ENCODE peak calls at places on chromosome 14, in six cellular contexts. T is GM23248, O is OCI-LY7, W is MM.1S, A is PC-3, K is PC-9. P is an unnamed sample.
A peak's percentile ranks its signal among the peaks of the same experiment; 100 is the strongest.

GRCh38 chr14:64610049-64610746 is 60.4 kb downstream of the PPP1R36 start:
- DNase-seq in T (no peak), O (no peak), W (no peak), A (no peak), K (no peak), P (no peak)

GRCh38 chr14:64830961-64831360 is 48.7 kb downstream of the SPTB start:
- DNase-seq in T (no peak), O (no peak), W (no peak), A (no peak), K (no peak), P (no peak)

GRCh38 chr14:33848706-33849454 is 102.0 kb downstream of the EGLN3 start:
- DNase-seq in T (peak; percentile 69), O (peak; percentile 7), W (no peak), A (peak; percentile 91), K (peak; percentile 77), P (peak; percentile 74)

GRCh38 chr14:49972840-49973239 is 80.0 kb downstream of the ARF6 start:
- DNase-seq in T (peak; percentile 96), O (no peak), W (peak; percentile 16), A (peak; percentile 97), K (peak; percentile 78), P (peak; percentile 82)

GRCh38 chr14:57847096-57847495 is 18.8 kb downstream of the SLC35F4 start:
- DNase-seq in T (peak; percentile 75), O (no peak), W (no peak), A (no peak), K (no peak), P (no peak)

GRCh38 chr14:92706386-92706785 is 42.0 kb downstream of the LGMN start:
- DNase-seq in T (no peak), O (no peak), W (no peak), A (no peak), K (no peak), P (no peak)

GRCh38 chr14:61003571-61003970 is 22.5 kb downstream of the SLC38A6 start:
- DNase-seq in T (peak; percentile 71), O (no peak), W (no peak), A (no peak), K (no peak), P (no peak)

GRCh38 chr14:75010472-75010871 is 7.8 kb downstream of the EIF2B2 start:
- DNase-seq in T (peak; percentile 51), O (no peak), W (no peak), A (no peak), K (no peak), P (no peak)

GRCh38 chr14:104818714-104819161 is 17.8 kb downstream of the ZBTB42 start:
- DNase-seq in T (no peak), O (no peak), W (no peak), A (no peak), K (no peak), P (no peak)

GRCh38 chr14:21408152-21408551 is 24.3 kb upstream of the SUPT16H start:
- DNase-seq in T (peak; percentile 83), O (no peak), W (no peak), A (peak; percentile 69), K (no peak), P (no peak)

GRCh38 chr14:52363969-52364368 is 49.9 kb downstream of the PTGER2 start:
- DNase-seq in T (no peak), O (no peak), W (no peak), A (no peak), K (no peak), P (no peak)

DNA sequence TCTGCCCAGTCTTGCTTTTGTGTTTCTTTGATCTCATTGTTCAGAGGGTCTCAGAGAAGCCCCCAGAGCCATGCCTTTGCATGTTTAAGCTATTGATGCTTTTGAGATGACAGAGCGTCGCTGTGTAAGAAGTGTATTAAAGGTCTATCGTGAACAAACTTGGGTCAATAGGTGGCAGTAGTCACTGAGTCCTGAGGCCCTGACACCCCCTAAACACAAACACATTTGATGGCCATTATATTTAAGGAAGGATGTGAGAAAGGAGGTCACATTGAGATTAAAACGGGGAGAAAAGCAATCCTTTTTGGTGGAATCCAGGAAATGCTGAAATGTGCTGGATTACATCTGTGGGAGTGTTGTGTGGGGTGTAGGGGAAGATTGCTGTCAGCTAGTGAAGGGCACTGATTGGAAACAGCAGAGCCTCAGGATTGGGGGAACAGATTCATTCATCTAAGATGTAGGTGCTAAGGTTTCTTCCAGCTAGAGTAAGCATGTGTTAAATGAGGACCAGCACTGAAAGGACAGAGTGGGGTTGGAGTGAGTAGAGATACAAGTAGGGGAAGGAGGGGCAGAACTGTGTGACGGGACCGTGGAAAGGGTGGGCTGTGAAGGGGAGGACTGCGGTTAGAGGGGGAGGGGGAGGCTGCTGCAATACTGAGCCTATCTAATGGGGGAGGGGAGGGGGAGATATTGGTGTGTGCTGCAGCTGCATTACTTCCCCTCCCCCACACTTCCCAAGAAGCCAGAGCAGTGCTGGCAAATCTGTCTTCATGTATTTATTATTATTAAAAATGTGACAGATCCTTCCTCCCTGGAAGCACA is 12.7 kb downstream of the NGDN start:
- DNase-seq in T (no peak), O (no peak), W (no peak), A (no peak), K (no peak), P (peak; percentile 49)
- H3K4me1 ChIP-seq in T (no peaks in the 10 kb centered on the region), O (peaks cover 6% of the 10 kb centered on the region), W (no peaks in the 10 kb centered on the region), A (no peaks in the 10 kb centered on the region), K (no peaks in the 10 kb centered on the region), P (no peaks in the 10 kb centered on the region)

GRCh38 chr14:98462908-98463307 is 809.1 kb downstream of the BCL11B start:
- DNase-seq in T (no peak), O (no peak), W (no peak), A (no peak), K (no peak), P (no peak)

GRCh38 chr14:98458702-98459101 is 813.3 kb downstream of the BCL11B start:
- DNase-seq in T (no peak), O (no peak), W (no peak), A (no peak), K (no peak), P (no peak)
- H3K9me2 ChIP-seq in T (no peaks in the 10 kb centered on the region), O (no peaks in the 10 kb centered on the region), W (no peaks in the 10 kb centered on the region), A (no peaks in the 10 kb centered on the region), K (no peaks in the 10 kb centered on the region), P (no peaks in the 10 kb centered on the region)

DNA sequence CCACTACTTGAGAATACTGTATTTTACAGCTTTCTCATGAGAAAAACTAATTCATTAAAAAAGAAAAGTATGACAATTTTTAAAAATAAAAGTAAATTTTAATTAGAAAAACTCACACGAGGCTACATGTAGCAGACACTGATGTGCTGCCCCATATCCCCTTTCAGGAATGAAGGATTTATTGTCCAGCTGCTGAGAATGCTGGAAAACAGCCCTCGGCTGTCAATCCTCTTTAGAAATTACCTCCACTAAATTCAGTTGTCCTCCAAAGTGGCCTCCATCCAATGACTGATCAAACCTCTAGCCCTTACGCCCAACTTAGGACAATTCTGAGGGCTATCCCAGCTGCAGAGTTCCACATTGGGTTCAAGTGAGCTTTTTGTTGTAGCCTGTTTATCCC is 29.8 kb upstream of the AP4S1 start:
- DNase-seq in T (no peak), O (no peak), W (no peak), A (no peak), K (no peak), P (no peak)
- H4K20me1 ChIP-seq in T (no peaks in the 10 kb centered on the region), O (peaks cover 12% of the 10 kb centered on the region), W (no peaks in the 10 kb centered on the region), A (peaks cover 6% of the 10 kb centered on the region), K (peaks cover 3% of the 10 kb centered on the region), P (peaks cover 17% of the 10 kb centered on the region)

DNA sequence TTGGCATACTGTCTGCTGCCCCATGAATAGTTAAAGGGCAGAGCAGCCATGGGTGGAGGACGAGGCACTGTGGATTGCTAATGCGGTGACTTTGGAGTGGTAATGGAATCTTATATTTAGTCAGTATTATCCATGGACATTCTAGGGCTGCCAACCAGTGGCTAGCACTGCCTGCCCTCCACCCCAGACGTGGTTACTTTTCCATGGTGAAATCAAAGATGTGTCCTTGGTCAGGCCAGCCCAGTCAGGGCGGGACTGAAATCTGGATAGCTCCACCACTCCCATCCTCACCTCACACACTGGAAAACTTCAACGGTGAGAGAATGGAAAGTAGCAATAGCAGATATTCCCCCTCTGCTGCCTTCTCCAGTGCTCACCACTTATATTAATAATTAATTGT is 2.3 kb downstream of the TTC9 start:
- DNase-seq in T (no peak), O (no peak), W (no peak), A (no peak), K (no peak), P (no peak)
- H3K4me1 ChIP-seq in T (no peaks in the 10 kb centered on the region), O (peaks cover 65% of the 10 kb centered on the region), W (peaks cover 6% of the 10 kb centered on the region), A (peaks cover 13% of the 10 kb centered on the region), K (peaks cover 22% of the 10 kb centered on the region), P (peaks cover 27% of the 10 kb centered on the region)

DNA sequence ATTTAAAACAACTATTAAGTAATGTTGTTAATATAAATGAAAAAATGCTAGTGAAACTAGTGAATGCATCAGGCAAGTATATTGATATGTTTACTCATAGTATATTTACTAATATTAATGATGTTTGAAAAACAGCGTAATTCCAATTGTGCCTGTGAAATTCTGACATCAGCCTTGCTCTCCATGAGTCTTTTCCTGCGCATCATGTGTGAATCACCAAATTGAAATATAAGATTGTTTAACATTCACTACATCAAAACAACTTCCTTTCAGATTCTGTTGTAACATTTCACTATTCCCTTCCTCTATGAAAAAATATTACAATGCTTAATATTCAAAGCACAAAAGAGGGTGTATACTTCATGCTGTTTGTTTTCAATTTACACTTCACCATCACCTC is 1995.9 kb upstream of the SEL1L start:
- DNase-seq in T (no peak), O (no peak), W (no peak), A (no peak), K (no peak), P (no peak)
- H3K9me2 ChIP-seq in T (no peaks in the 10 kb centered on the region), O (no peaks in the 10 kb centered on the region), W (no peaks in the 10 kb centered on the region), A (no peaks in the 10 kb centered on the region), K (peaks cover 3% of the 10 kb centered on the region), P (no peaks in the 10 kb centered on the region)

DNA sequence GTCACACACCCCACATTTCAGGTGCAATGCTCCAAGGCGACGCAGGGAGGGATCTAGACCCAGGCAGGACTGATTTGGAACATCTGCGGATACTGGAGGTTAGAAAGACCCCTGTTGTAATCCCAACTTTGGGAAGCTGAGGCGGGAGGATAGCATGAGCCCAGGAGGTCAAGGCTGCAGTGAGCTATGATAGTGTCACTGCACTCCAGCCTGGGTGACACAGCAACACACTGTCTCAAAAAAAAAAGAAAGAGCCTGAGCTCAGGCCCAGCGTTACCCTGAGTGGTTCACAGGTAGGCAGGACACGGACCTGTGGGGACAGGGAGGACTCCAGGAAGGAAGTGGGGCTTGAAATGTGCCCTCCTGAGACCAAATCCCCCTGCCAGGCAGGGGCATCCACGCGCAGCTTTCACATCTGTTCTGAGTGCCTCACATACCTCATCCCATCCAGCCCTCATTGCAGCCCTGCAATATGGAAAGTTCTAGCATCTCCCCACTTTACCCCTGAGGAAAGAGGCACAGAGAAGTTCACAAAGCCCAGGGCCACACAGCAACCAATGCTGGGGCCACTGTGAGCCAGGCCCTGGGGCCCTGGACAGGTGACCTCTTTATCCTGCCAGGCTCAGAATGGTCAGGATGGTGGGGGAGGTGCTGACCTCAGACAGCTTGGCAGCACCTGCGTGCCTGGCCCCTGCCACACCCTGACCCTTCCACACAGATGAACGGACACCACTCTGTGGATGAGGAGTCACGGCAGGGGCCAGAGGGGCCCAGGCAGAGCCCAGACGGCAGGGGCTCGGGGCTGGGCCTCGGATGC is 34.1 kb downstream of the CCDC85C start:
- DNase-seq in T (no peak), O (no peak), W (no peak), A (no peak), K (no peak), P (no peak)
- H4K20me1 ChIP-seq in T (no peaks in the 10 kb centered on the region), O (no peaks in the 10 kb centered on the region), W (no peaks in the 10 kb centered on the region), A (peaks cover 3% of the 10 kb centered on the region), K (no peaks in the 10 kb centered on the region), P (peaks cover 25% of the 10 kb centered on the region)